ENCODE peak calls at places on chromosomes 6 and 20, in four cellular contexts. M is H1, L is HEK293T, W is K562. G is an unnamed sample.

GRCh38 chr20:37866051-37866450 is 36.9 kb upstream of the VSTM2L start:
- DNase-seq in W (no peak), L (no peak), M (no peak), G (no peak)

GRCh38 chr6:52503853-52504777 is 72.7 kb downstream of the TRAM2 start:
- DNase-seq in W (peak), M (no peak), L (no peak), G (no peak)

GRCh38 chr6:20211941-20212391 is 303 bp downstream of the MBOAT1 start:
- DNase-seq in M (no peak), W (no peak), L (no peak), G (peak)

GRCh38 chr6:11604215-11604614 is 66.7 kb downstream of the TMEM170B start:
- DNase-seq in M (no peak), W (no peak), L (no peak), G (no peak)

GRCh38 chr20:3889489-3890409 is 562 bp downstream of the PANK2 start:
- DNase-seq in W (peak), L (no peak), M (no peak), G (peak)

GRCh38 chr6:128848169-128848935 is 34.6 kb upstream of the LAMA2 start:
- DNase-seq in M (no peak), W (no peak), L (no peak), G (no peak)

GRCh38 chr6:113997106-113997505 is 26.2 kb upstream of the HDAC2 start:
- DNase-seq in L (no peak), M (no peak), W (no peak), G (no peak)

GRCh38 chr20:4170621-4171537 is 155.5 kb upstream of the RNF24 start:
- DNase-seq in L (no peak), M (no peak), W (no peak), G (no peak)

GRCh38 chr6:146423450-146423849 is 120.2 kb upstream of the RAB32 start:
- DNase-seq in W (no peak), M (no peak), L (no peak), G (no peak)

GRCh38 chr6:169807219-169807618 is 55.8 kb downstream of the ERMARD start:
- DNase-seq in L (no peak), W (no peak), M (no peak), G (no peak)
- TF ChIP-seq SP1 in L (no peak), W (no peak), M (no peak), G (no peak)

DNA sequence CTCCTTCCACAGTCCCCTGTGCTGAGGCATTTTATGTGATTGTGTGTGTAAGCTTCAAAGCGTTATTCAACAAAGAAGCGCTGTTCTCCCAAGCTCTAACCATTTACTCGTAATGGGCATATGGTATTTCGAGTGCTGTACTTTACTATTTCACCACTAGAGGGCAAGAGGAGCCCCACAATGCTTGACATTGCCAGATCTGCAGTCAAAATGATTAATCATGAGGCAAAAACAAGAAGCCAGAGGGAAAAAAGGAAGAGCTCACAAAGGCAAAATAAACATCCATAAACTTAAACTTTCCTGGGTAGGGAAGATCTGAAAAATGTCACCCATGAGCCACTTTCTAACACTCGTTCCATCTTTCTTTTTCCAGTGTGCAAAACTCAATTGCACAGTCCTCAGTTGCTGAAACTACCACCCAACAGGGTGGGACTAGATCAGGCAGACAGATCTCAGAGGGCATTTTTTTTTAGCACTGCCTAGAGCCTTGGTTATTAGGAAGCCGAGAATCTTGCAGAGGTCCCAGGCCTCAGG is 215.0 kb upstream of the PLCB4 start:
- DNase-seq in M (no peak), W (peak), L (peak), G (no peak)
- TF ChIP-seq SP1 in M (no peak), W (no peak), L (no peak), G (no peak)

DNA sequence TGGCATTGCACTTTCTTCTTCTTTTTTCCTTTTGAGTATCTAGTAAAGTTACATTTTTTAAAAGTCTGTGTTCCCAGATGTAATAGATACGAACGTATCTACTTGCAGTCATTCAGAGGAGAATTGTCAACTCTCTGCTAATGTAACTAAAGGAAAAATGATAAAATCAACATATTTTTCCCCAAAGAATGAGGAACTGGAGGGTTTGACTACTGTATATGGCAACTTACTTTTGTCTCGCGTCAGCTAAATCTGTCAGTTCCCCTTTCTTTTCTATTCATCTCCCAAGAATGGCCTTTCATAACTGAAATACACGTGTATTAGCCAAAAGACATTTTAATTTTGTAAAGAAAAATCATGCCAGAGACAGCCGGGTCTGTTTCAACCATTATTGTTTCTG is 5.4 kb downstream of the EYA2 start:
- DNase-seq in L (no peak), W (no peak), M (no peak), G (no peak)
- TF ChIP-seq SP1 in L (no peak), W (no peak), M (no peak), G (no peak)

DNA sequence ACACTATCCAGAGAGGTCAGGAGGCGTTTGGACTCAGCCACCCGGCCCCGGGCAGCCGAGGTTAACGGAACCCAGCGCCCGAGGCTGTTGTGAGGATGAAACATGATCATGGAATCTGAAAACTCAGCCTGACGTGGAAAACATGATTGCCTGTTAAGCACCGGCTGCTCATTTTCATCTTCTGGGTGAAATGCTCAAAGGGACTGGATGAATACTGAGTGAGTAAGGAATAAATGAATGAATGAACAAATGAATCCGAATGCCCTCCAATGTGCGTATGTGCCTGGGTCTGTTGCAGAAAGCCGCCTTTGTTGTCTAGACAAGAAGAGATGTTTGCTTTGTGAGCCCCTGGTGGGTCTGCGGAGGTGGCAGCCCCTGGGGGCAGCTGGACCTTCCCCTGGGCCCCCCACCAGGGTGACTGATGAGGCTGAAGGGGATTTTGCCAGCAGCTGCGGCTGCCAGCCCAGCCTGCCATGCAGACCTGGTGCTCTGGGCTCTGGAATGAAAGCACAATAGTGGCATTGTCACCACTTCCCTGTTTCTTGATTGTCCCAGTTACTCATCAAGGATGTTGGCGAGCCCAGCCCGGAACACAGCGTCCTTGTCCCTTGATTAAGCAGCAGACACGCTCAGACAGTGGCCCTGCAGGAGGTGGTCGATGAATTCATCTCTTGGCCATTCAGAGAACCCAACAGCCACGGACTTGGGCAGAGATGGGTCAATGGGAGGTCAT is 211.1 kb downstream of the ANKRD60 start:
- DNase-seq in M (no peak), W (no peak), L (no peak), G (no peak)
- TF ChIP-seq SP1 in M (no peak), W (no peak), L (no peak), G (no peak)

GRCh38 chr6:134574491-134574890 is 256.6 kb upstream of the SGK1 start:
- DNase-seq in L (no peak), W (no peak), M (no peak), G (no peak)

DNA sequence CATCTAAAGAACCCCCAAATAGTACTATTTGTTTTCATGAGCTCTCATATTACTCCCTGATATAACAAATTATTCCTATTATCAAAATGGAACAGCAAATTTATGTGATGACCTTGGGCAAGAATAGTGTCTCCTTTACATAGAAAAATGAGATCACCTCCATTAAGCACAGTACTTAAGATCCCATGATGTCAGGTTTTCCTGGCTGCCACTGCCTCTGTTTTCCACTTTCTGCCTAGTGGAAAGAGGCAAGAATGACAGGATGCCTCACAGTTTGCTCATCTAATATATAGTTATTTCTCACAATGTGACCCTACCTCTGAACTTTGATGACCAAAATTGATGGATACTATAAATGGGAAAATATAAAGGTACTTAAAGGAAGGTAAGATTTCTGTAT is 260.1 kb upstream of the SGK1 start:
- DNase-seq in M (no peak), L (peak), W (no peak), G (no peak)
- TF ChIP-seq SP1 in M (no peak), L (no peak), W (no peak), G (no peak)

GRCh38 chr6:108492131-108492766 is 68.5 kb upstream of the FOXO3 start:
- DNase-seq in M (no peak), L (peak), W (peak), G (no peak)

GRCh38 chr6:108494434-108494833 is 66.3 kb upstream of the FOXO3 start:
- DNase-seq in L (no peak), M (no peak), W (no peak), G (no peak)

GRCh38 chr6:108502826-108503225 is 57.9 kb upstream of the FOXO3 start:
- DNase-seq in W (no peak), L (no peak), M (no peak), G (no peak)

GRCh38 chr6:108501559-108501958 is 59.2 kb upstream of the FOXO3 start:
- DNase-seq in L (no peak), W (no peak), M (no peak), G (no peak)

GRCh38 chr6:108497883-108498282 is 62.8 kb upstream of the FOXO3 start:
- DNase-seq in M (no peak), L (peak), W (peak), G (peak)
- TF ChIP-seq SP1 in M (no peak), L (no peak), W (no peak), G (no peak)

GRCh38 chr20:49484180-49485140 is 2.0 kb upstream of the KCNB1 start:
- DNase-seq in M (peak), L (peak), W (peak), G (peak)
- TF ChIP-seq SP1 in M (no peak), L (no peak), W (no peak), G (no peak)

GRCh38 chr6:85632164-85632942 is 10.3 kb downstream of the SYNCRIP start:
- DNase-seq in W (no peak), M (no peak), L (no peak), G (no peak)
- TF ChIP-seq SP1 in W (no peak), M (no peak), L (no peak), G (no peak)

DNA sequence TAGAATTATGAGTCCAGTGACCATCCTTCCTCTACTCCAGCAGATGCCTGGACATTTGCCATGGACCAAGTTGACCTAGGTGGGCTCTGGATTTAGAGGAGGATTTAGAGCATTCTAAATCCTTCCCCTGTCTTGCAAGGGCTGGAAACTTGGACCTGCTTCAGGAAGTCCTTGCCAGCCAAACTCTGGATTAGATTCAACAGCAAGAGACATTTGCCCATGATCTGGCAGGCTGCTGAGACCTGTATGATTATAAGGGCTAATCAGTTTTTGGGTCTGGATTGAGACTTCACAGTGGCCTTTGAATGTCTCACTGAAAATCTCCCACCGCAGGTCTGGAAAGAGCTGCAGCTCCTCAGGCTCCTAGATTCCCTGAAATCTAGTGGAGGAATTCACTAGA is 13.1 kb upstream of the HDGFL1 start:
- DNase-seq in L (no peak), W (no peak), M (no peak), G (no peak)
- TF ChIP-seq SP1 in L (no peak), W (no peak), M (no peak), G (no peak)

GRCh38 chr6:34457747-34458462 is 8.0 kb upstream of the PACSIN1 start:
- DNase-seq in M (no peak), W (no peak), L (no peak), G (no peak)

GRCh38 chr6:34462561-34462971 is 3.3 kb upstream of the PACSIN1 start:
- DNase-seq in M (peak), L (peak), W (peak), G (peak)

GRCh38 chr6:34460796-34461507 is 4.9 kb upstream of the PACSIN1 start:
- DNase-seq in W (no peak), M (no peak), L (no peak), G (no peak)

GRCh38 chr6:34462010-34462409 is 3.9 kb upstream of the PACSIN1 start:
- DNase-seq in L (no peak), M (no peak), W (no peak), G (no peak)

DNA sequence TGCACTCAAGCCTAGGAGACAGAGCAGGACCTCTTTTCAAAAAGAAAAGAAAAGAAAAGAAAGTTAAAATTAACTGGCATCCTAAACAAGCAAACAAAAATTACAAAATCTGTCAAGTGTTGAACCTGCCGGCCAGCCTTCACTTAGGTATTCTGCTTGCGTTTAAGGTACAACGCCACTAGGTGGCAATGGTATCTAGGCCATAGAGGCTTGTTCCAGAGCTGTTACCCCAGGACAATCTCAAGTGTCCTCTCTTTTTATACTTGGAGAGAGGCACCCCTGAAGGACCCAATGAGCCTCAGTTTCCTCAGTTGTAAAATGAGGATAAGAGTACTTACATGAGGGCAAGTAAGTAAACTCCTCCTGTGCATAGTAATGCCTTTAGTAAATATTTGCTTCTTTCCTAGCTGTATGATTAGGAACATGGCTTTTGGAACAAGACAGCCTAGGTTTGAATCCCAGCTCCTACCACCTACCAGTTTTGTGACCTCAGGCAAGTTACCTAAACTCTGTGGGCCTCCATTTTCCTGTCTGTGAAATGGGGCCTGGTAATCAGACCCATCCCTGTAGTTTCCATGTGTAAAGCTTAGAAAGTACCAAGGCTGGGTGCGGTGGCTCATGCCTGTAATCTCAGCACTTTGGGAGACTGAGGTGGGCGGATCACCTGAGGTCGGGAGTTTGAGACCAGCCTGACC is 5.8 kb upstream of the PACSIN1 start:
- DNase-seq in L (peak), W (peak), M (no peak), G (peak)
- TF ChIP-seq SP1 in L (no peak), W (no peak), M (no peak), G (no peak)

G was measured in WTC11.